ENCODE peak calls at places on chromosome 7, in eight cellular contexts. One of them, this sample, is unnamed.

GRCh38 chr7:128279124-128279713 is 38.1 kb downstream of the LEP start:
- DNase-seq in posterior vena cava: no peak
- DNase-seq in NCI-H774: no peak
- DNase-seq in NCI-H1105 treated with DMSO at 0.1 percent for 48 hours: no peak
- DNase-seq in naive thymus-derived CD8-positive, alpha-beta T cell: no peak
- DNase-seq in GM12891: no peak
- DNase-seq in T-helper 1 cell: no peak
- DNase-seq in iris pigment epithelial cell: no peak
- DNase-seq in this sample: no peak

GRCh38 chr7:120089968-120090367 is 183.0 kb upstream of the KCND2 start:
- DNase-seq in posterior vena cava: no peak
- DNase-seq in NCI-H774: no peak
- DNase-seq in NCI-H1105 treated with DMSO at 0.1 percent for 48 hours: no peak
- DNase-seq in naive thymus-derived CD8-positive, alpha-beta T cell: no peak
- DNase-seq in GM12891: no peak
- DNase-seq in T-helper 1 cell: no peak
- DNase-seq in iris pigment epithelial cell: peak; percentile 12
- DNase-seq in this sample: no peak

GRCh38 chr7:83429493-83429892 is 219.4 kb downstream of the SEMA3E start:
- DNase-seq in posterior vena cava: no peak
- DNase-seq in NCI-H774: no peak
- DNase-seq in NCI-H1105 treated with DMSO at 0.1 percent for 48 hours: no peak
- DNase-seq in naive thymus-derived CD8-positive, alpha-beta T cell: no peak
- DNase-seq in GM12891: no peak
- DNase-seq in T-helper 1 cell: no peak
- DNase-seq in iris pigment epithelial cell: no peak
- DNase-seq in this sample: no peak

GRCh38 chr7:24227603-24228359 is 56.2 kb upstream of the NPY start:
- DNase-seq in posterior vena cava: no peak
- DNase-seq in NCI-H774: no peak
- DNase-seq in NCI-H1105 treated with DMSO at 0.1 percent for 48 hours: no peak
- DNase-seq in naive thymus-derived CD8-positive, alpha-beta T cell: no peak
- DNase-seq in GM12891: no peak
- DNase-seq in T-helper 1 cell: no peak
- DNase-seq in iris pigment epithelial cell: no peak
- DNase-seq in this sample: peak; percentile 70

GRCh38 chr7:73954181-73954580 is 73.8 kb upstream of the ELN start:
- DNase-seq in posterior vena cava: no peak
- DNase-seq in NCI-H774: no peak
- DNase-seq in NCI-H1105 treated with DMSO at 0.1 percent for 48 hours: no peak
- DNase-seq in naive thymus-derived CD8-positive, alpha-beta T cell: no peak
- DNase-seq in GM12891: no peak
- DNase-seq in T-helper 1 cell: no peak
- DNase-seq in iris pigment epithelial cell: no peak
- DNase-seq in this sample: no peak

GRCh38 chr7:139591550-139592195 is 68.2 kb downstream of the CLEC2L start:
- DNase-seq in posterior vena cava: no peak
- DNase-seq in NCI-H774: no peak
- DNase-seq in NCI-H1105 treated with DMSO at 0.1 percent for 48 hours: peak; percentile 31
- DNase-seq in naive thymus-derived CD8-positive, alpha-beta T cell: no peak
- DNase-seq in GM12891: no peak
- DNase-seq in T-helper 1 cell: no peak
- DNase-seq in iris pigment epithelial cell: no peak
- DNase-seq in this sample: no peak

GRCh38 chr7:138551102-138551501 is 91.0 kb downstream of the TRIM24 start:
- DNase-seq in posterior vena cava: no peak
- DNase-seq in NCI-H774: no peak
- DNase-seq in NCI-H1105 treated with DMSO at 0.1 percent for 48 hours: no peak
- DNase-seq in naive thymus-derived CD8-positive, alpha-beta T cell: no peak
- DNase-seq in GM12891: no peak
- DNase-seq in T-helper 1 cell: no peak
- DNase-seq in iris pigment epithelial cell: no peak
- DNase-seq in this sample: no peak

GRCh38 chr7:1219516-1219915 is 13.2 kb upstream of the UNCX start:
- DNase-seq in posterior vena cava: no peak
- DNase-seq in NCI-H774: no peak
- DNase-seq in NCI-H1105 treated with DMSO at 0.1 percent for 48 hours: no peak
- DNase-seq in naive thymus-derived CD8-positive, alpha-beta T cell: no peak
- DNase-seq in GM12891: no peak
- DNase-seq in T-helper 1 cell: no peak
- DNase-seq in iris pigment epithelial cell: no peak
- DNase-seq in this sample: no peak

GRCh38 chr7:4123823-4124222 is 558.3 kb upstream of the FOXK1 start:
- DNase-seq in posterior vena cava: peak; percentile 23
- DNase-seq in NCI-H774: no peak
- DNase-seq in NCI-H1105 treated with DMSO at 0.1 percent for 48 hours: no peak
- DNase-seq in naive thymus-derived CD8-positive, alpha-beta T cell: no peak
- DNase-seq in GM12891: no peak
- DNase-seq in T-helper 1 cell: no peak
- DNase-seq in iris pigment epithelial cell: peak; percentile 17
- DNase-seq in this sample: peak; percentile 62

GRCh38 chr7:91310829-91311460 is 46.7 kb downstream of the FZD1 start:
- DNase-seq in posterior vena cava: peak; percentile 77
- DNase-seq in NCI-H774: no peak
- DNase-seq in NCI-H1105 treated with DMSO at 0.1 percent for 48 hours: no peak
- DNase-seq in naive thymus-derived CD8-positive, alpha-beta T cell: no peak
- DNase-seq in GM12891: no peak
- DNase-seq in T-helper 1 cell: no peak
- DNase-seq in iris pigment epithelial cell: peak; percentile 71
- DNase-seq in this sample: no peak

GRCh38 chr7:126818393-126819196 is 434.1 kb downstream of the GRM8 start:
- DNase-seq in posterior vena cava: no peak
- DNase-seq in NCI-H774: no peak
- DNase-seq in NCI-H1105 treated with DMSO at 0.1 percent for 48 hours: no peak
- DNase-seq in naive thymus-derived CD8-positive, alpha-beta T cell: no peak
- DNase-seq in GM12891: no peak
- DNase-seq in T-helper 1 cell: no peak
- DNase-seq in iris pigment epithelial cell: no peak
- DNase-seq in this sample: no peak

GRCh38 chr7:138449580-138449979 is 10.5 kb upstream of the TRIM24 start:
- DNase-seq in posterior vena cava: no peak
- DNase-seq in NCI-H774: no peak
- DNase-seq in NCI-H1105 treated with DMSO at 0.1 percent for 48 hours: no peak
- DNase-seq in naive thymus-derived CD8-positive, alpha-beta T cell: peak; percentile 22
- DNase-seq in GM12891: no peak
- DNase-seq in T-helper 1 cell: no peak
- DNase-seq in iris pigment epithelial cell: no peak
- DNase-seq in this sample: no peak

GRCh38 chr7:79692015-79692414 is 238.5 kb upstream of the MAGI2 start:
- DNase-seq in posterior vena cava: no peak
- DNase-seq in NCI-H774: no peak
- DNase-seq in NCI-H1105 treated with DMSO at 0.1 percent for 48 hours: no peak
- DNase-seq in naive thymus-derived CD8-positive, alpha-beta T cell: no peak
- DNase-seq in GM12891: no peak
- DNase-seq in T-helper 1 cell: no peak
- DNase-seq in iris pigment epithelial cell: peak; percentile 96
- DNase-seq in this sample: no peak

GRCh38 chr7:17672774-17673173 is 267.5 kb downstream of the SNX13 start:
- DNase-seq in posterior vena cava: no peak
- DNase-seq in NCI-H774: no peak
- DNase-seq in NCI-H1105 treated with DMSO at 0.1 percent for 48 hours: no peak
- DNase-seq in naive thymus-derived CD8-positive, alpha-beta T cell: no peak
- DNase-seq in GM12891: no peak
- DNase-seq in T-helper 1 cell: no peak
- DNase-seq in iris pigment epithelial cell: no peak
- DNase-seq in this sample: no peak

GRCh38 chr7:157309990-157310668 is 26.7 kb upstream of the DNAJB6 start:
- DNase-seq in posterior vena cava: no peak
- DNase-seq in NCI-H774: no peak
- DNase-seq in NCI-H1105 treated with DMSO at 0.1 percent for 48 hours: no peak
- DNase-seq in naive thymus-derived CD8-positive, alpha-beta T cell: no peak
- DNase-seq in GM12891: no peak
- DNase-seq in T-helper 1 cell: no peak
- DNase-seq in iris pigment epithelial cell: peak; percentile 95
- DNase-seq in this sample: no peak

GRCh38 chr7:116018731-116019130 is 11.8 kb downstream of the TFEC start:
- DNase-seq in posterior vena cava: no peak
- DNase-seq in NCI-H774: no peak
- DNase-seq in NCI-H1105 treated with DMSO at 0.1 percent for 48 hours: no peak
- DNase-seq in naive thymus-derived CD8-positive, alpha-beta T cell: no peak
- DNase-seq in GM12891: no peak
- DNase-seq in T-helper 1 cell: no peak
- DNase-seq in iris pigment epithelial cell: no peak
- DNase-seq in this sample: no peak

GRCh38 chr7:122702872-122703510 is at the start of gene RNF148:
- DNase-seq in posterior vena cava: no peak
- DNase-seq in NCI-H774: no peak
- DNase-seq in NCI-H1105 treated with DMSO at 0.1 percent for 48 hours: no peak
- DNase-seq in naive thymus-derived CD8-positive, alpha-beta T cell: no peak
- DNase-seq in GM12891: no peak
- DNase-seq in T-helper 1 cell: no peak
- DNase-seq in iris pigment epithelial cell: no peak
- DNase-seq in this sample: no peak

GRCh38 chr7:91957823-91958222 is 17.2 kb downstream of the AKAP9 start:
- DNase-seq in posterior vena cava: no peak
- DNase-seq in NCI-H774: no peak
- DNase-seq in NCI-H1105 treated with DMSO at 0.1 percent for 48 hours: no peak
- DNase-seq in naive thymus-derived CD8-positive, alpha-beta T cell: no peak
- DNase-seq in GM12891: no peak
- DNase-seq in T-helper 1 cell: no peak
- DNase-seq in iris pigment epithelial cell: peak; percentile 47
- DNase-seq in this sample: no peak

GRCh38 chr7:35731349-35731748 is 36.4 kb upstream of the HERPUD2 start:
- DNase-seq in posterior vena cava: no peak
- DNase-seq in NCI-H774: no peak
- DNase-seq in NCI-H1105 treated with DMSO at 0.1 percent for 48 hours: no peak
- DNase-seq in naive thymus-derived CD8-positive, alpha-beta T cell: no peak
- DNase-seq in GM12891: no peak
- DNase-seq in T-helper 1 cell: no peak
- DNase-seq in iris pigment epithelial cell: no peak
- DNase-seq in this sample: no peak

GRCh38 chr7:29807179-29807841 is 1.0 kb downstream of the WIPF3 start:
- DNase-seq in posterior vena cava: no peak
- DNase-seq in NCI-H774: no peak
- DNase-seq in NCI-H1105 treated with DMSO at 0.1 percent for 48 hours: no peak
- DNase-seq in naive thymus-derived CD8-positive, alpha-beta T cell: no peak
- DNase-seq in GM12891: no peak
- DNase-seq in T-helper 1 cell: no peak
- DNase-seq in iris pigment epithelial cell: no peak
- DNase-seq in this sample: no peak

GRCh38 chr7:129611246-129612111 is at the start of gene NRF1:
- DNase-seq in posterior vena cava: peak; percentile 97
- DNase-seq in NCI-H774: peak; percentile 85
- DNase-seq in NCI-H1105 treated with DMSO at 0.1 percent for 48 hours: peak; percentile 91
- DNase-seq in naive thymus-derived CD8-positive, alpha-beta T cell: peak; percentile 91
- DNase-seq in GM12891: peak; percentile 73
- DNase-seq in T-helper 1 cell: peak; percentile 85
- DNase-seq in iris pigment epithelial cell: peak; percentile 93
- DNase-seq in this sample: peak; percentile 98

GRCh38 chr7:44505595-44505994 is 15.1 kb upstream of the NUDCD3 start:
- DNase-seq in posterior vena cava: no peak
- DNase-seq in NCI-H774: no peak
- DNase-seq in NCI-H1105 treated with DMSO at 0.1 percent for 48 hours: no peak
- DNase-seq in naive thymus-derived CD8-positive, alpha-beta T cell: no peak
- DNase-seq in GM12891: no peak
- DNase-seq in T-helper 1 cell: no peak
- DNase-seq in iris pigment epithelial cell: no peak
- DNase-seq in this sample: no peak

GRCh38 chr7:5514440-5515035 is 90.9 kb upstream of the TNRC18 start:
- DNase-seq in posterior vena cava: no peak
- DNase-seq in NCI-H774: no peak
- DNase-seq in NCI-H1105 treated with DMSO at 0.1 percent for 48 hours: no peak
- DNase-seq in naive thymus-derived CD8-positive, alpha-beta T cell: no peak
- DNase-seq in GM12891: no peak
- DNase-seq in T-helper 1 cell: no peak
- DNase-seq in iris pigment epithelial cell: peak; percentile 80
- DNase-seq in this sample: no peak

GRCh38 chr7:139450851-139451250 is 32.6 kb downstream of the KLRG2 start:
- DNase-seq in posterior vena cava: no peak
- DNase-seq in NCI-H774: no peak
- DNase-seq in NCI-H1105 treated with DMSO at 0.1 percent for 48 hours: no peak
- DNase-seq in naive thymus-derived CD8-positive, alpha-beta T cell: no peak
- DNase-seq in GM12891: no peak
- DNase-seq in T-helper 1 cell: no peak
- DNase-seq in iris pigment epithelial cell: no peak
- DNase-seq in this sample: no peak

GRCh38 chr7:47714669-47715607 is 133.0 kb upstream of the TNS3 start:
- DNase-seq in posterior vena cava: no peak
- DNase-seq in NCI-H774: no peak
- DNase-seq in NCI-H1105 treated with DMSO at 0.1 percent for 48 hours: no peak
- DNase-seq in naive thymus-derived CD8-positive, alpha-beta T cell: no peak
- DNase-seq in GM12891: peak; percentile 52
- DNase-seq in T-helper 1 cell: no peak
- DNase-seq in iris pigment epithelial cell: no peak
- DNase-seq in this sample: no peak

GRCh38 chr7:149809215-149809614 is 29.0 kb upstream of the ZNF862 start:
- DNase-seq in posterior vena cava: no peak
- DNase-seq in NCI-H774: no peak
- DNase-seq in NCI-H1105 treated with DMSO at 0.1 percent for 48 hours: no peak
- DNase-seq in naive thymus-derived CD8-positive, alpha-beta T cell: no peak
- DNase-seq in GM12891: no peak
- DNase-seq in T-helper 1 cell: no peak
- DNase-seq in iris pigment epithelial cell: no peak
- DNase-seq in this sample: no peak

GRCh38 chr7:41938371-41938770 is 235.5 kb upstream of the INHBA start:
- DNase-seq in posterior vena cava: no peak
- DNase-seq in NCI-H774: no peak
- DNase-seq in NCI-H1105 treated with DMSO at 0.1 percent for 48 hours: no peak
- DNase-seq in naive thymus-derived CD8-positive, alpha-beta T cell: no peak
- DNase-seq in GM12891: no peak
- DNase-seq in T-helper 1 cell: no peak
- DNase-seq in iris pigment epithelial cell: no peak
- DNase-seq in this sample: no peak

GRCh38 chr7:50718311-50718710 is 64.4 kb downstream of the GRB10 start:
- DNase-seq in posterior vena cava: peak; percentile 49
- DNase-seq in NCI-H774: peak; percentile 33
- DNase-seq in NCI-H1105 treated with DMSO at 0.1 percent for 48 hours: no peak
- DNase-seq in naive thymus-derived CD8-positive, alpha-beta T cell: no peak
- DNase-seq in GM12891: no peak
- DNase-seq in T-helper 1 cell: no peak
- DNase-seq in iris pigment epithelial cell: no peak
- DNase-seq in this sample: no peak

GRCh38 chr7:158125721-158126120 is 461.9 kb downstream of the PTPRN2 start:
- DNase-seq in posterior vena cava: peak; percentile 16
- DNase-seq in NCI-H774: no peak
- DNase-seq in NCI-H1105 treated with DMSO at 0.1 percent for 48 hours: no peak
- DNase-seq in naive thymus-derived CD8-positive, alpha-beta T cell: no peak
- DNase-seq in GM12891: no peak
- DNase-seq in T-helper 1 cell: no peak
- DNase-seq in iris pigment epithelial cell: no peak
- DNase-seq in this sample: peak; percentile 73

GRCh38 chr7:74173074-74173473 is 1.1 kb upstream of the EIF4H start:
- DNase-seq in posterior vena cava: no peak
- DNase-seq in NCI-H774: peak; percentile 14
- DNase-seq in NCI-H1105 treated with DMSO at 0.1 percent for 48 hours: peak; percentile 23
- DNase-seq in naive thymus-derived CD8-positive, alpha-beta T cell: no peak
- DNase-seq in GM12891: no peak
- DNase-seq in T-helper 1 cell: no peak
- DNase-seq in iris pigment epithelial cell: no peak
- DNase-seq in this sample: peak; percentile 79

GRCh38 chr7:26588511-26588910 is 275.9 kb downstream of the SKAP2 start:
- DNase-seq in posterior vena cava: no peak
- DNase-seq in NCI-H774: no peak
- DNase-seq in NCI-H1105 treated with DMSO at 0.1 percent for 48 hours: no peak
- DNase-seq in naive thymus-derived CD8-positive, alpha-beta T cell: no peak
- DNase-seq in GM12891: no peak
- DNase-seq in T-helper 1 cell: no peak
- DNase-seq in iris pigment epithelial cell: no peak
- DNase-seq in this sample: no peak

GRCh38 chr7:130352335-130353074 is 7.9 kb downstream of the CPA5 start:
- DNase-seq in posterior vena cava: peak; percentile 55
- DNase-seq in NCI-H774: peak; percentile 76
- DNase-seq in NCI-H1105 treated with DMSO at 0.1 percent for 48 hours: peak; percentile 98
- DNase-seq in naive thymus-derived CD8-positive, alpha-beta T cell: no peak
- DNase-seq in GM12891: no peak
- DNase-seq in T-helper 1 cell: no peak
- DNase-seq in iris pigment epithelial cell: peak; percentile 65
- DNase-seq in this sample: no peak

GRCh38 chr7:84231157-84231556 is 36.6 kb upstream of the SEMA3A start:
- DNase-seq in posterior vena cava: no peak
- DNase-seq in NCI-H774: no peak
- DNase-seq in NCI-H1105 treated with DMSO at 0.1 percent for 48 hours: no peak
- DNase-seq in naive thymus-derived CD8-positive, alpha-beta T cell: no peak
- DNase-seq in GM12891: no peak
- DNase-seq in T-helper 1 cell: no peak
- DNase-seq in iris pigment epithelial cell: peak; percentile 62
- DNase-seq in this sample: no peak

GRCh38 chr7:126440542-126440941 is 812.2 kb downstream of the GRM8 start:
- DNase-seq in posterior vena cava: no peak
- DNase-seq in NCI-H774: no peak
- DNase-seq in NCI-H1105 treated with DMSO at 0.1 percent for 48 hours: no peak
- DNase-seq in naive thymus-derived CD8-positive, alpha-beta T cell: no peak
- DNase-seq in GM12891: no peak
- DNase-seq in T-helper 1 cell: no peak
- DNase-seq in iris pigment epithelial cell: no peak
- DNase-seq in this sample: no peak

This sample was measured in spleen.